ENCODE peak calls at places on chromosomes 4 and X, in four cellular contexts. H, M, C and B are unnamed samples.
A peak's percentile ranks its signal among the peaks of the same experiment; 100 is the strongest.

GRCh38 chr4:89739589-89739988 is 97.4 kb downstream of the SNCA start:
- DNase-seq in H (no peak), M (no peak), C (no peak), B (no peak)

GRCh38 chrX:50877310-50877709 is 33.2 kb upstream of the BMP15 start:
- DNase-seq in M (no peak), H (no peak), C (no peak), B (no peak)

GRCh38 chrX:137234651-137235402 is 201.0 kb upstream of the GPR101 start:
- DNase-seq in C (no peak), H (no peak), M (no peak), B (peak; percentile 31)

GRCh38 chrX:41333744-41333993 is 293 bp upstream of the DDX3X start:
- DNase-seq in H (no peak), M (no peak), C (peak; percentile 90), B (peak; percentile 92)

GRCh38 chr4:48021086-48021485 is 4.5 kb downstream of the NIPAL1 start:
- DNase-seq in M (no peak), C (no peak), H (no peak), B (no peak)

GRCh38 chr4:98626350-98626749 is 32.1 kb downstream of the TSPAN5 start:
- DNase-seq in H (peak; percentile 70), C (peak; percentile 94), M (peak; percentile 31), B (peak; percentile 71)

GRCh38 chr4:183200453-183200852 is 101.4 kb downstream of the WWC2 start:
- DNase-seq in H (no peak), C (peak; percentile 92), M (no peak), B (no peak)

GRCh38 chr4:3017504-3017903 is 54.1 kb downstream of the GRK4 start:
- DNase-seq in M (no peak), C (no peak), H (no peak), B (no peak)

GRCh38 chr4:10116625-10117423 is at the start of gene WDR1:
- DNase-seq in M (peak; percentile 77), C (peak; percentile 94), H (peak; percentile 95), B (peak; percentile 96)

GRCh38 chr4:30769093-30769492 is 48.9 kb downstream of the PCDH7 start:
- DNase-seq in M (no peak), H (no peak), C (no peak), B (peak; percentile 84)

GRCh38 chr4:76342191-76342590 is 35.7 kb downstream of the STBD1 start:
- DNase-seq in C (no peak), H (no peak), M (no peak), B (no peak)

GRCh38 chrX:46712733-46713132 is 46.2 kb downstream of the SLC9A7 start:
- DNase-seq in M (no peak), C (no peak), H (no peak), B (no peak)

GRCh38 chrX:18424482-18425198 is 768 bp upstream of the CDKL5 start:
- DNase-seq in M (no peak), C (peak; percentile 70), H (peak; percentile 44), B (peak; percentile 52)

GRCh38 chr4:52712991-52713275 is 38.3 kb downstream of the ERVMER34-1 start:
- DNase-seq in C (no peak), M (no peak), H (no peak), B (no peak)

GRCh38 chrX:109270580-109271484 is 211.1 kb downstream of the GUCY2F start:
- DNase-seq in M (no peak), C (no peak), H (no peak), B (no peak)

GRCh38 chrX:128975716-128976115 is 547.6 kb downstream of the SMARCA1 start:
- DNase-seq in M (peak; percentile 31), C (no peak), H (peak; percentile 80), B (peak; percentile 61)

GRCh38 chr4:138175337-138175794 is 66.8 kb downstream of the SLC7A11 start:
- DNase-seq in M (no peak), C (peak; percentile 61), H (no peak), B (no peak)

GRCh38 chr4:25862411-25863346 is at the start of gene SEL1L3:
- DNase-seq in C (no peak), H (peak; percentile 68), M (peak; percentile 23), B (no peak)

GRCh38 chrX:15143050-15143824 is 126.6 kb downstream of the ASB9 start:
- DNase-seq in C (peak; percentile 45), H (peak; percentile 37), M (no peak), B (peak; percentile 57)

GRCh38 chr4:80322716-80323115 is 12.8 kb upstream of the CFAP299 start:
- DNase-seq in H (no peak), M (no peak), C (peak; percentile 68), B (no peak)

GRCh38 chr4:39324446-39324845 is 41.7 kb downstream of the RFC1 start:
- DNase-seq in M (no peak), H (no peak), C (no peak), B (peak; percentile 40)

GRCh38 chr4:119246177-119246576 is 33.7 kb downstream of the USP53 start:
- DNase-seq in C (no peak), H (no peak), M (no peak), B (no peak)
- H4K8ac ChIP-seq in C (no peak overlapping the region), H (no peak overlapping the region), M (no peak overlapping the region), B (no peak overlapping the region)

DNA sequence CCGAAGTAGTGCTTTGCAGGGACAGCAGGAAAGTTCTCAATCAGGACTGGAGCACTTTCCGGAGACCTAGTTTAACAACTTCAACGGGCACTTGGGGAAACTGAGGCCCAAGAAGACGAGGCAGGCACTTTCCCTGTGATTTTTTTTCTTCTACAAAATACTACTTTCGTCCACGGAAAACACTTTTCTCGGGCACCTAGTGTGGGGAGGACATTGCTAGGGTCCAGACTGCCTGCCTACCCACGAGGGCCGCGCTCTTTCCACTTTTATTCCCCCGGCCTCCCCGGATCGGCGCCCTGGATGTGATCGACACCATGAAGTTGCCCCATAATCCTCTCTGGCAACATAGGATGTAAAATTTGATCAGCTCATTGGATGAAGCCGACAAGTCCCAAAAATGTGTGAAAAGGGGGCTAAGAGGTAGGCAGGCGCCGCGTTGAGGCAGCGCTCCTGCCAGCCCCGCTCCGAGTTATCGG is 125.5 kb upstream of the CXorf66 start:
- DNase-seq in H (no peak), M (no peak), C (no peak), B (peak; percentile 21)
- H4K5ac ChIP-seq in H (no peak overlapping the region), M (no peak overlapping the region), C (no peak overlapping the region), B (no peak overlapping the region)

GRCh38 chr4:139297001-139297410 is 4.3 kb upstream of the NAA15 start:
- DNase-seq in H (no peak), M (no peak), C (peak; percentile 54), B (no peak)

GRCh38 chr4:139301143-139301820 is at the start of gene NAA15:
- DNase-seq in C (peak; percentile 97), M (peak; percentile 95), H (peak; percentile 99), B (peak; percentile 99)

GRCh38 chr4:139300431-139301142 is 718 bp upstream of the NAA15 start:
- DNase-seq in C (peak; percentile 72), H (no peak), M (no peak), B (peak; percentile 67)

GRCh38 chr4:139299536-139299935 is 1.8 kb upstream of the NAA15 start:
- DNase-seq in M (no peak), C (peak; percentile 47), H (no peak), B (no peak)

GRCh38 chr4:139295317-139296299 is 5.7 kb upstream of the NAA15 start:
- DNase-seq in H (peak; percentile 94), C (peak; percentile 91), M (peak; percentile 79), B (peak; percentile 94)
- H2BK15ac ChIP-seq in H (no peak overlapping the region), C (peak overlapping the region; percentile 40), M (no peak overlapping the region), B (no peak overlapping the region)

GRCh38 chrX:49043220-49043986 is at the start of gene TFE3:
- DNase-seq in C (peak; percentile 98), M (peak; percentile 96), H (peak; percentile 98), B (peak; percentile 99)
- H4K8ac ChIP-seq in C (peak within 1 kb of the TSS; percentile 93), M (no peak within 1 kb of the TSS), H (no peak within 1 kb of the TSS), B (no peak within 1 kb of the TSS)

GRCh38 chrX:123083924-123084323 is 100.2 kb upstream of the GRIA3 start:
- DNase-seq in H (no peak), C (no peak), M (no peak), B (peak; percentile 55)
- H4K5ac ChIP-seq in H (no peak overlapping the region), C (no peak overlapping the region), M (no peak overlapping the region), B (no peak overlapping the region)

GRCh38 chr4:70196855-70197254 is 1.3 kb downstream of the ODAM start:
- DNase-seq in M (no peak), C (no peak), H (no peak), B (no peak)

GRCh38 chr4:70197842-70198241 is 2.3 kb downstream of the ODAM start:
- DNase-seq in M (no peak), C (no peak), H (no peak), B (peak; percentile 61)

GRCh38 chr4:70195425-70195824 is at the start of gene ODAM:
- DNase-seq in M (no peak), H (no peak), C (no peak), B (no peak)

GRCh38 chr4:70190579-70190978 is 4.9 kb upstream of the ODAM start:
- DNase-seq in C (no peak), M (no peak), H (no peak), B (no peak)

GRCh38 chr4:70192895-70193294 is 2.6 kb upstream of the ODAM start:
- DNase-seq in H (no peak), M (no peak), C (no peak), B (no peak)
- H2BK15ac ChIP-seq in H (no peak overlapping the region), M (no peak overlapping the region), C (no peak overlapping the region), B (no peak overlapping the region)

GRCh38 chr4:139736661-139737060 is 71.0 kb downstream of the MGST2 start:
- DNase-seq in C (no peak), H (no peak), M (no peak), B (no peak)

GRCh38 chr4:139734875-139735380 is 69.3 kb downstream of the MGST2 start:
- DNase-seq in M (peak; percentile 54), H (peak; percentile 87), C (peak; percentile 75), B (peak; percentile 96)

GRCh38 chr4:139734201-139734874 is 68.7 kb downstream of the MGST2 start:
- DNase-seq in C (peak; percentile 65), M (no peak), H (no peak), B (peak; percentile 33)

GRCh38 chr4:139736257-139736626 is 70.6 kb downstream of the MGST2 start:
- DNase-seq in C (no peak), M (no peak), H (no peak), B (peak; percentile 37)

GRCh38 chr4:139735381-139736256 is 70.0 kb downstream of the MGST2 start:
- DNase-seq in C (no peak), M (no peak), H (peak; percentile 44), B (peak; percentile 71)
- H4K8ac ChIP-seq in C (peak overlapping the region; percentile 68), M (peak overlapping the region; percentile 6), H (no peak overlapping the region), B (peak overlapping the region; percentile 3)